ENCODE peak calls at places on chromosome 12, in six cellular contexts. E, F, U, C, K and Z are unnamed samples.
A peak's percentile ranks its signal among the peaks of the same experiment; 100 is the strongest.

GRCh38 chr12:101186291-101186690 is 23.7 kb downstream of the SLC5A8 start:
- DNase-seq in E (no peak), F (no peak), U (no peak), C (no peak), K (no peak), Z (no peak)

GRCh38 chr12:56836317-56836716 is 73.2 kb downstream of the HSD17B6 start:
- DNase-seq in E (no peak), F (no peak), U (no peak), C (peak; percentile 86), K (no peak), Z (no peak)

GRCh38 chr12:51021694-51022093 is 4.5 kb downstream of the SLC11A2 start:
- DNase-seq in E (no peak), F (no peak), U (no peak), C (no peak), K (no peak), Z (no peak)

GRCh38 chr12:19971881-19972280 is 396.5 kb upstream of the PDE3A start:
- DNase-seq in E (no peak), F (no peak), U (no peak), C (no peak), K (no peak), Z (no peak)

GRCh38 chr12:130476451-130476850 is 138.8 kb downstream of the PIWIL1 start:
- DNase-seq in E (no peak), F (no peak), U (no peak), C (no peak), K (no peak), Z (no peak)

GRCh38 chr12:50763637-50764115 is at the start of gene ATF1:
- DNase-seq in E (peak; percentile 88), F (peak; percentile 63), U (peak; percentile 96), C (peak; percentile 86), K (peak; percentile 78), Z (peak; percentile 95)

GRCh38 chr12:56634837-56635538 is 4.9 kb upstream of the BAZ2A start:
- DNase-seq in E (peak; percentile 55), F (peak; percentile 33), U (peak; percentile 77), C (peak; percentile 86), K (peak; percentile 56), Z (peak; percentile 73)

GRCh38 chr12:21815306-21816062 is 41.0 kb upstream of the KCNJ8 start:
- DNase-seq in E (no peak), F (no peak), U (no peak), C (no peak), K (no peak), Z (no peak)

GRCh38 chr12:3730111-3730510 is 22.8 kb downstream of the CRACR2A start:
- DNase-seq in E (no peak), F (no peak), U (no peak), C (no peak), K (no peak), Z (no peak)

GRCh38 chr12:26434299-26434915 is 239.0 kb downstream of the SSPN start:
- DNase-seq in E (no peak), F (peak; percentile 3), U (no peak), C (peak; percentile 64), K (no peak), Z (peak; percentile 46)

GRCh38 chr12:4279120-4279690 is 5.6 kb downstream of the CCND2 start:
- DNase-seq in E (no peak), F (no peak), U (no peak), C (no peak), K (no peak), Z (no peak)

GRCh38 chr12:90331262-90331661 is 622.6 kb upstream of the ATP2B1 start:
- DNase-seq in E (no peak), F (no peak), U (no peak), C (no peak), K (no peak), Z (no peak)

GRCh38 chr12:105820407-105821140 is 318.2 kb downstream of the NUAK1 start:
- DNase-seq in E (no peak), F (no peak), U (peak; percentile 40), C (peak; percentile 76), K (no peak), Z (no peak)

GRCh38 chr12:127355061-127355820 is 911.7 kb upstream of the TMEM132C start:
- DNase-seq in E (no peak), F (no peak), U (no peak), C (peak; percentile 54), K (no peak), Z (peak; percentile 9)

GRCh38 chr12:75208851-75209781 is 523 bp downstream of the KCNC2 start:
- DNase-seq in E (no peak), F (no peak), U (no peak), C (peak; percentile 3), K (no peak), Z (no peak)

GRCh38 chr12:27305673-27306504 is 26.7 kb upstream of the BMAL2 start:
- DNase-seq in E (no peak), F (peak; percentile 4), U (no peak), C (peak; percentile 29), K (no peak), Z (no peak)